ENCODE peak calls at places on chromosomes 6 and 20, in ten cellular contexts. One of them, this sample, is unnamed.
A peak's percentile ranks its signal among the peaks of the same experiment; 100 is the strongest.

GRCh38 chr20:2005831-2006426 is 12.1 kb upstream of the PDYN start:
- DNase-seq in BE2C: no peak
- DNase-seq in neural progenitor cell: peak; percentile 93
- DNase-seq in dorsolateral prefrontal cortex: peak; percentile 38
- DNase-seq in BJ: no peak
- DNase-seq in Peyer's patch: peak; percentile 79
- DNase-seq in fibroblast of mammary gland: peak; percentile 45
- DNase-seq in HepG2: peak; percentile 78
- DNase-seq in fibroblast of lung: peak; percentile 36
- DNase-seq in CD8-positive, alpha-beta memory T cell: peak; percentile 16
- DNase-seq in this sample: no peak

GRCh38 chr6:53833147-53833546 is 38.3 kb downstream of the LRRC1 start:
- DNase-seq in BE2C: no peak
- DNase-seq in neural progenitor cell: no peak
- DNase-seq in dorsolateral prefrontal cortex: no peak
- DNase-seq in BJ: no peak
- DNase-seq in Peyer's patch: no peak
- DNase-seq in fibroblast of mammary gland: no peak
- DNase-seq in HepG2: no peak
- DNase-seq in fibroblast of lung: peak; percentile 27
- DNase-seq in CD8-positive, alpha-beta memory T cell: no peak
- DNase-seq in this sample: no peak

GRCh38 chr6:73566954-73567591 is 46.2 kb upstream of the EEF1A1 start:
- DNase-seq in BE2C: no peak
- DNase-seq in neural progenitor cell: no peak
- DNase-seq in dorsolateral prefrontal cortex: no peak
- DNase-seq in BJ: peak; percentile 9
- DNase-seq in Peyer's patch: peak; percentile 90
- DNase-seq in fibroblast of mammary gland: peak; percentile 87
- DNase-seq in HepG2: peak; percentile 96
- DNase-seq in fibroblast of lung: peak; percentile 27
- DNase-seq in CD8-positive, alpha-beta memory T cell: no peak
- DNase-seq in this sample: peak; percentile 54

GRCh38 chr6:143328885-143329284 is 121.6 kb downstream of the ADAT2 start:
- DNase-seq in BE2C: no peak
- DNase-seq in neural progenitor cell: no peak
- DNase-seq in dorsolateral prefrontal cortex: no peak
- DNase-seq in BJ: no peak
- DNase-seq in Peyer's patch: no peak
- DNase-seq in fibroblast of mammary gland: no peak
- DNase-seq in HepG2: no peak
- DNase-seq in fibroblast of lung: peak; percentile 69
- DNase-seq in CD8-positive, alpha-beta memory T cell: no peak
- DNase-seq in this sample: no peak

GRCh38 chr6:114449659-114450058 is 106.8 kb upstream of the HS3ST5 start:
- DNase-seq in BE2C: no peak
- DNase-seq in neural progenitor cell: no peak
- DNase-seq in dorsolateral prefrontal cortex: no peak
- DNase-seq in BJ: no peak
- DNase-seq in Peyer's patch: no peak
- DNase-seq in fibroblast of mammary gland: no peak
- DNase-seq in HepG2: no peak
- DNase-seq in fibroblast of lung: no peak
- DNase-seq in CD8-positive, alpha-beta memory T cell: no peak
- DNase-seq in this sample: no peak

GRCh38 chr6:37110455-37111155 is 59.3 kb upstream of the PIM1 start:
- DNase-seq in BE2C: no peak
- DNase-seq in neural progenitor cell: no peak
- DNase-seq in dorsolateral prefrontal cortex: no peak
- DNase-seq in BJ: no peak
- DNase-seq in Peyer's patch: no peak
- DNase-seq in fibroblast of mammary gland: peak; percentile 59
- DNase-seq in HepG2: peak; percentile 96
- DNase-seq in fibroblast of lung: peak; percentile 23
- DNase-seq in CD8-positive, alpha-beta memory T cell: no peak
- DNase-seq in this sample: no peak

GRCh38 chr20:34066476-34067090 is 45.5 kb downstream of the EIF2S2 start:
- DNase-seq in BE2C: no peak
- DNase-seq in neural progenitor cell: no peak
- DNase-seq in dorsolateral prefrontal cortex: no peak
- DNase-seq in BJ: peak; percentile 70
- DNase-seq in Peyer's patch: no peak
- DNase-seq in fibroblast of mammary gland: peak; percentile 22
- DNase-seq in HepG2: no peak
- DNase-seq in fibroblast of lung: no peak
- DNase-seq in CD8-positive, alpha-beta memory T cell: no peak
- DNase-seq in this sample: no peak

GRCh38 chr20:20459726-20460125 is 91.8 kb downstream of the INSM1 start:
- DNase-seq in BE2C: no peak
- DNase-seq in neural progenitor cell: no peak
- DNase-seq in dorsolateral prefrontal cortex: no peak
- DNase-seq in BJ: no peak
- DNase-seq in Peyer's patch: no peak
- DNase-seq in fibroblast of mammary gland: peak; percentile 51
- DNase-seq in HepG2: no peak
- DNase-seq in fibroblast of lung: no peak
- DNase-seq in CD8-positive, alpha-beta memory T cell: no peak
- DNase-seq in this sample: peak; percentile 71

GRCh38 chr6:117906905-117907599 is at the start of gene SLC35F1:
- DNase-seq in BE2C: peak; percentile 77
- DNase-seq in neural progenitor cell: peak; percentile 89
- DNase-seq in dorsolateral prefrontal cortex: peak; percentile 56
- DNase-seq in BJ: no peak
- DNase-seq in Peyer's patch: no peak
- DNase-seq in fibroblast of mammary gland: no peak
- DNase-seq in HepG2: peak; percentile 5
- DNase-seq in fibroblast of lung: peak; percentile 36
- DNase-seq in CD8-positive, alpha-beta memory T cell: no peak
- DNase-seq in this sample: peak; percentile 95
- H3K4me3 ChIP-seq in BE2C: peak within 1 kb of the TSS; percentile 64
- H3K4me3 ChIP-seq in neural progenitor cell: peak within 1 kb of the TSS; percentile 98
- H3K4me3 ChIP-seq in dorsolateral prefrontal cortex: peak within 1 kb of the TSS; percentile 48
- H3K4me3 ChIP-seq in BJ: peak within 1 kb of the TSS; percentile 32
- H3K4me3 ChIP-seq in Peyer's patch: peak within 1 kb of the TSS; percentile 20
- H3K4me3 ChIP-seq in fibroblast of mammary gland: peak within 1 kb of the TSS; percentile 29
- H3K4me3 ChIP-seq in HepG2: peak within 1 kb of the TSS; percentile 59
- H3K4me3 ChIP-seq in fibroblast of lung: peak within 1 kb of the TSS; percentile 37
- H3K4me3 ChIP-seq in CD8-positive, alpha-beta memory T cell: no peak within 1 kb of the TSS
- H3K4me3 ChIP-seq in this sample: peak within 1 kb of the TSS; percentile 59

DNA sequence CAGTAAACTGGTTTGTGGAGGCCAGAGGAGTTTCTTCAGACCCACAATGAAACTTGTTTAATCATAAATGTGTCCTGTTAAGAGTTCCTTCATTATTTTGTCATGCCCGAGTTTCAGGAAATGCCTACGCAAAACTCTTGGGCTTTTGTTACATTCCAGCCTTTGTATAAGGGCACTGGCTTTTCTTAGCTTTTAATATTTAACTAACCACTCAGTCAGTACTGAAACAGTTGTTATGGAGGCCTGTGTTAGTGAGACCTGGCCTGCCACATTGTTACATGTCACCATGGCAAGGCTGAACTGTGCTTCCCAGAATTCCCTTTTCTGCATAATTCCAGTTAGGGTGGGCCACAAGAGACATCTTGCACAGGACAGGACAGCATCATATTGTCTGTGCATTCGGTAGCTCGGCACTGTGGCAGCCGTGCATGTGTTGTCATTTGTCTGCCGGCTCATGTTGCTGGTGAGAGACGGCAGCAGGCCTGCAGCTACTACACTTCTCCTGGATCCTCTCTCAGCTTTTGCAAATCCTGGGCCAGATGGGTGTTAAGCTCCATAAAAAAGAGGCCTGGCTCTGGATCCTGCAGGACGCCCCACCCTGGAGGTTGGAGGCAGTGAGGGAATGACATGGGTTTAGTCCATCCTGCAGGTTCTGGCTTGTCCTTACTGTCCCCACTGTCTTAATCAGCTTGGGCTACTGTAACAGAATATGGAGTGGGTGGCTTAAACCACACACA is 128.7 kb upstream of the DTNBP1 start:
- DNase-seq in BE2C: no peak
- DNase-seq in neural progenitor cell: no peak
- DNase-seq in dorsolateral prefrontal cortex: no peak
- DNase-seq in BJ: no peak
- DNase-seq in Peyer's patch: no peak
- DNase-seq in fibroblast of mammary gland: no peak
- DNase-seq in HepG2: peak; percentile 46
- DNase-seq in fibroblast of lung: peak; percentile 6
- DNase-seq in CD8-positive, alpha-beta memory T cell: no peak
- DNase-seq in this sample: no peak
- H3K4me3 ChIP-seq in BE2C: no peak overlapping the region
- H3K4me3 ChIP-seq in neural progenitor cell: no peak overlapping the region
- H3K4me3 ChIP-seq in dorsolateral prefrontal cortex: no peak overlapping the region
- H3K4me3 ChIP-seq in BJ: no peak overlapping the region
- H3K4me3 ChIP-seq in Peyer's patch: no peak overlapping the region
- H3K4me3 ChIP-seq in fibroblast of mammary gland: no peak overlapping the region
- H3K4me3 ChIP-seq in HepG2: peak overlapping the region; percentile 5
- H3K4me3 ChIP-seq in fibroblast of lung: no peak overlapping the region
- H3K4me3 ChIP-seq in CD8-positive, alpha-beta memory T cell: no peak overlapping the region
- H3K4me3 ChIP-seq in this sample: no peak overlapping the region

GRCh38 chr20:46547995-46548394 is 2.5 kb downstream of the OCSTAMP start:
- DNase-seq in BE2C: no peak
- DNase-seq in neural progenitor cell: no peak
- DNase-seq in dorsolateral prefrontal cortex: no peak
- DNase-seq in BJ: no peak
- DNase-seq in Peyer's patch: no peak
- DNase-seq in fibroblast of mammary gland: no peak
- DNase-seq in HepG2: no peak
- DNase-seq in fibroblast of lung: no peak
- DNase-seq in CD8-positive, alpha-beta memory T cell: no peak
- DNase-seq in this sample: no peak

GRCh38 chr20:46545077-46545826 is 5.2 kb downstream of the OCSTAMP start:
- DNase-seq in BE2C: no peak
- DNase-seq in neural progenitor cell: no peak
- DNase-seq in dorsolateral prefrontal cortex: no peak
- DNase-seq in BJ: no peak
- DNase-seq in Peyer's patch: no peak
- DNase-seq in fibroblast of mammary gland: peak; percentile 68
- DNase-seq in HepG2: no peak
- DNase-seq in fibroblast of lung: no peak
- DNase-seq in CD8-positive, alpha-beta memory T cell: no peak
- DNase-seq in this sample: no peak

GRCh38 chr20:46546936-46547335 is 3.5 kb downstream of the OCSTAMP start:
- DNase-seq in BE2C: no peak
- DNase-seq in neural progenitor cell: no peak
- DNase-seq in dorsolateral prefrontal cortex: no peak
- DNase-seq in BJ: no peak
- DNase-seq in Peyer's patch: no peak
- DNase-seq in fibroblast of mammary gland: no peak
- DNase-seq in HepG2: no peak
- DNase-seq in fibroblast of lung: no peak
- DNase-seq in CD8-positive, alpha-beta memory T cell: no peak
- DNase-seq in this sample: no peak

GRCh38 chr20:46545827-46546138 is 4.7 kb downstream of the OCSTAMP start:
- DNase-seq in BE2C: no peak
- DNase-seq in neural progenitor cell: no peak
- DNase-seq in dorsolateral prefrontal cortex: no peak
- DNase-seq in BJ: no peak
- DNase-seq in Peyer's patch: no peak
- DNase-seq in fibroblast of mammary gland: no peak
- DNase-seq in HepG2: no peak
- DNase-seq in fibroblast of lung: no peak
- DNase-seq in CD8-positive, alpha-beta memory T cell: no peak
- DNase-seq in this sample: no peak

DNA sequence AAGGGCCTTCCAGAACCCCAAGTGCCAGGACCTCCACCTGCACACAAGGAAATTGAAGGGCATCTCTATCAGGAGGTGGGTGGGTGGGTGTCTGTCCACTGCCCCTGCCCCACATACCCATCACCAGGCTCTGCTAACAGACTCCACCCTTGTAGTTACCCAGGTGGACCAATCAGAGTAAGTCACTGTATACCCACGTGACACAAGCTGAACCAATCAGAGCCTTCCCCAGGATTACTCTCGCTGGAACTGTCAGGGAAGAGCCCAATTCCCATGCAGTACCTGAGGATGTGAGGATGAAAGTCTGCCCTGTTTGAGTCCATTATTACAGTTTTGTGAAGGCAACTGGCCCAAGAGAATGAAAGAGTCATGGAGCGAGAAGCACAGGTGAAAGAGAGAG is 4.2 kb downstream of the OCSTAMP start:
- DNase-seq in BE2C: peak; percentile 41
- DNase-seq in neural progenitor cell: no peak
- DNase-seq in dorsolateral prefrontal cortex: no peak
- DNase-seq in BJ: no peak
- DNase-seq in Peyer's patch: no peak
- DNase-seq in fibroblast of mammary gland: no peak
- DNase-seq in HepG2: no peak
- DNase-seq in fibroblast of lung: no peak
- DNase-seq in CD8-positive, alpha-beta memory T cell: no peak
- DNase-seq in this sample: no peak
- H3K4me3 ChIP-seq in BE2C: no peak overlapping the region
- H3K4me3 ChIP-seq in neural progenitor cell: no peak overlapping the region
- H3K4me3 ChIP-seq in dorsolateral prefrontal cortex: no peak overlapping the region
- H3K4me3 ChIP-seq in BJ: no peak overlapping the region
- H3K4me3 ChIP-seq in Peyer's patch: no peak overlapping the region
- H3K4me3 ChIP-seq in fibroblast of mammary gland: no peak overlapping the region
- H3K4me3 ChIP-seq in HepG2: no peak overlapping the region
- H3K4me3 ChIP-seq in fibroblast of lung: no peak overlapping the region
- H3K4me3 ChIP-seq in CD8-positive, alpha-beta memory T cell: no peak overlapping the region
- H3K4me3 ChIP-seq in this sample: no peak overlapping the region

GRCh38 chr6:25315778-25316177 is 36.6 kb downstream of the CARMIL1 start:
- DNase-seq in BE2C: no peak
- DNase-seq in neural progenitor cell: no peak
- DNase-seq in dorsolateral prefrontal cortex: no peak
- DNase-seq in BJ: no peak
- DNase-seq in Peyer's patch: no peak
- DNase-seq in fibroblast of mammary gland: no peak
- DNase-seq in HepG2: no peak
- DNase-seq in fibroblast of lung: no peak
- DNase-seq in CD8-positive, alpha-beta memory T cell: no peak
- DNase-seq in this sample: no peak

GRCh38 chr6:25315194-25315593 is 36.0 kb downstream of the CARMIL1 start:
- DNase-seq in BE2C: no peak
- DNase-seq in neural progenitor cell: peak; percentile 84
- DNase-seq in dorsolateral prefrontal cortex: no peak
- DNase-seq in BJ: no peak
- DNase-seq in Peyer's patch: no peak
- DNase-seq in fibroblast of mammary gland: no peak
- DNase-seq in HepG2: no peak
- DNase-seq in fibroblast of lung: no peak
- DNase-seq in CD8-positive, alpha-beta memory T cell: no peak
- DNase-seq in this sample: no peak

GRCh38 chr6:25316626-25317025 is 37.5 kb downstream of the CARMIL1 start:
- DNase-seq in BE2C: no peak
- DNase-seq in neural progenitor cell: peak; percentile 54
- DNase-seq in dorsolateral prefrontal cortex: no peak
- DNase-seq in BJ: no peak
- DNase-seq in Peyer's patch: no peak
- DNase-seq in fibroblast of mammary gland: no peak
- DNase-seq in HepG2: no peak
- DNase-seq in fibroblast of lung: no peak
- DNase-seq in CD8-positive, alpha-beta memory T cell: no peak
- DNase-seq in this sample: no peak

GRCh38 chr6:25312703-25313102 is 33.5 kb downstream of the CARMIL1 start:
- DNase-seq in BE2C: no peak
- DNase-seq in neural progenitor cell: no peak
- DNase-seq in dorsolateral prefrontal cortex: no peak
- DNase-seq in BJ: peak; percentile 62
- DNase-seq in Peyer's patch: no peak
- DNase-seq in fibroblast of mammary gland: peak; percentile 78
- DNase-seq in HepG2: no peak
- DNase-seq in fibroblast of lung: peak; percentile 70
- DNase-seq in CD8-positive, alpha-beta memory T cell: no peak
- DNase-seq in this sample: peak; percentile 46

GRCh38 chr6:25314776-25315175 is 35.6 kb downstream of the CARMIL1 start:
- DNase-seq in BE2C: no peak
- DNase-seq in neural progenitor cell: no peak
- DNase-seq in dorsolateral prefrontal cortex: no peak
- DNase-seq in BJ: no peak
- DNase-seq in Peyer's patch: no peak
- DNase-seq in fibroblast of mammary gland: no peak
- DNase-seq in HepG2: no peak
- DNase-seq in fibroblast of lung: no peak
- DNase-seq in CD8-positive, alpha-beta memory T cell: no peak
- DNase-seq in this sample: no peak
- H3K4me3 ChIP-seq in BE2C: no peak overlapping the region
- H3K4me3 ChIP-seq in neural progenitor cell: no peak overlapping the region
- H3K4me3 ChIP-seq in dorsolateral prefrontal cortex: no peak overlapping the region
- H3K4me3 ChIP-seq in BJ: no peak overlapping the region
- H3K4me3 ChIP-seq in Peyer's patch: no peak overlapping the region
- H3K4me3 ChIP-seq in fibroblast of mammary gland: no peak overlapping the region
- H3K4me3 ChIP-seq in HepG2: no peak overlapping the region
- H3K4me3 ChIP-seq in fibroblast of lung: no peak overlapping the region
- H3K4me3 ChIP-seq in CD8-positive, alpha-beta memory T cell: no peak overlapping the region
- H3K4me3 ChIP-seq in this sample: no peak overlapping the region